ENCODE peak calls at places on chromosomes 7 and 10, in six cellular contexts. G is GM12865; U is mucosa of descending colon; I is stimulated activated CD8-positive, alpha-beta memory T cell treated with anti-CD3 and anti-CD28 coated beads, Interleukin-12 subunit alpha, Interleukin-12 subunit beta, amount 100 ng/mL, for 1 hour; D is DMS153; S is T47D. N is an unnamed sample.

GRCh38 chr10:133272301-133272963 is 4.2 kb downstream of the ADAM8 start:
- DNase-seq in G (no peak), U (no peak), I (no peak), D (no peak), S (no peak), N (no peak)

GRCh38 chr10:119896937-119897336 is 4.4 kb downstream of the SEC23IP start:
- DNase-seq in G (no peak), U (peak; percentile 75), I (no peak), D (no peak), S (no peak), N (no peak)

GRCh38 chr10:6328708-6329423 is 126.1 kb downstream of the PFKFB3 start:
- DNase-seq in G (no peak), U (no peak), I (no peak), D (no peak), S (no peak), N (no peak)

GRCh38 chr10:12350925-12351324 is 1.6 kb downstream of the CAMK1D start:
- DNase-seq in G (no peak), U (no peak), I (no peak), D (no peak), S (no peak), N (no peak)

GRCh38 chr7:115297651-115298050 is 375.8 kb downstream of the MDFIC start:
- DNase-seq in G (no peak), U (no peak), I (no peak), D (no peak), S (no peak), N (no peak)

GRCh38 chr7:121908042-121908441 is 35.1 kb downstream of the PTPRZ1 start:
- DNase-seq in G (no peak), U (no peak), I (no peak), D (no peak), S (no peak), N (no peak)

GRCh38 chr7:36279251-36279925 is 110.3 kb upstream of the ANLN start:
- DNase-seq in G (peak; percentile 79), U (no peak), I (no peak), D (no peak), S (no peak), N (no peak)

GRCh38 chr10:98266647-98267046 is 1.3 kb downstream of the LOXL4 start:
- DNase-seq in G (no peak), U (no peak), I (no peak), D (no peak), S (no peak), N (no peak)

GRCh38 chr10:103855852-103856496 is 598 bp upstream of the SH3PXD2A start:
- DNase-seq in G (no peak), U (no peak), I (no peak), D (no peak), S (no peak), N (no peak)

GRCh38 chr7:34087892-34088891 is 182.9 kb downstream of the BMPER start:
- DNase-seq in G (peak; percentile 5), U (peak; percentile 52), I (no peak), D (peak; percentile 67), S (no peak), N (no peak)

GRCh38 chr7:151275813-151276577 is 27.5 kb upstream of the SMARCD3 start:
- DNase-seq in G (no peak), U (no peak), I (no peak), D (no peak), S (no peak), N (no peak)

GRCh38 chr7:71220210-71220695 is 88.3 kb downstream of the GALNT17 start:
- DNase-seq in G (no peak), U (no peak), I (no peak), D (no peak), S (no peak), N (no peak)

GRCh38 chr10:35192645-35193249 is 66.1 kb downstream of the CREM start:
- DNase-seq in G (no peak), U (no peak), I (no peak), D (no peak), S (no peak), N (no peak)

GRCh38 chr7:8762803-8763202 is 329.4 kb downstream of the NXPH1 start:
- DNase-seq in G (no peak), U (no peak), I (no peak), D (no peak), S (no peak), N (no peak)

GRCh38 chr10:71638087-71638576 is 81.4 kb downstream of the C10orf105 start:
- DNase-seq in G (no peak), U (peak; percentile 67), I (no peak), D (no peak), S (no peak), N (peak; percentile 90)

N was measured in Peyer's patch.